ENCODE peak calls at places on chromosomes 4 and X, in six cellular contexts. G, S, Y, P, C and N are unnamed samples.

GRCh38 chrX:74421181-74422028 is at the start of gene SLC16A2:
- DNase-seq in G (no peak), S (no peak), C (no peak), P (peak; percentile 90), Y (peak; percentile 92), N (peak; percentile 80)

GRCh38 chrX:109826954-109827708 is 94.1 kb upstream of the ACSL4 start:
- DNase-seq in G (no peak), S (no peak), Y (no peak), C (no peak), P (no peak), N (peak; percentile 92)

GRCh38 chr4:1981251-1982055 is 27.3 kb downstream of the NELFA start:
- DNase-seq in C (no peak), P (no peak), Y (no peak), S (no peak), G (no peak), N (peak; percentile 34)

GRCh38 chr4:107094976-107095375 is 58.9 kb upstream of the DKK2 start:
- DNase-seq in G (no peak), Y (no peak), S (no peak), P (no peak), C (no peak), N (no peak)

GRCh38 chrX:30196322-30196721 is 19.0 kb upstream of the MAGEB2 start:
- DNase-seq in P (no peak), Y (peak; percentile 15), G (no peak), S (no peak), C (no peak), N (no peak)

GRCh38 chrX:118570209-118570608 is 74.6 kb downstream of the DOCK11 start:
- DNase-seq in Y (no peak), G (no peak), S (no peak), P (no peak), C (no peak), N (no peak)

GRCh38 chrX:45232139-45232538 is 31.5 kb upstream of the DIPK2B start:
- DNase-seq in S (no peak), Y (no peak), G (no peak), P (no peak), C (no peak), N (no peak)

GRCh38 chr4:147207941-147208340 is 262.3 kb upstream of the TTC29 start:
- DNase-seq in C (no peak), Y (no peak), P (no peak), G (no peak), S (no peak), N (no peak)

GRCh38 chrX:66142351-66142750 is 21.7 kb upstream of the HEPH start:
- DNase-seq in S (no peak), Y (no peak), G (no peak), P (no peak), C (no peak), N (no peak)

GRCh38 chr4:147975325-147975724 is 243.4 kb downstream of the ARHGAP10 start:
- DNase-seq in P (no peak), C (no peak), Y (no peak), G (no peak), S (no peak), N (peak; percentile 31)

GRCh38 chr4:26238782-26239647 is 81.8 kb upstream of the RBPJ start:
- DNase-seq in S (no peak), Y (peak; percentile 97), P (no peak), C (no peak), G (no peak), N (peak; percentile 90)

GRCh38 chr4:182955411-182955810 is 38.2 kb upstream of the DCTD start:
- DNase-seq in S (no peak), P (no peak), G (no peak), Y (no peak), C (no peak), N (peak; percentile 27)

GRCh38 chrX:148588649-148589310 is 88.4 kb downstream of the AFF2 start:
- DNase-seq in S (no peak), P (no peak), G (no peak), C (no peak), Y (no peak), N (peak; percentile 69)

GRCh38 chrX:75746891-75747639 is 38.0 kb downstream of the MAGEE2 start:
- DNase-seq in C (no peak), P (no peak), G (no peak), Y (peak; percentile 3), S (peak; percentile 28), N (no peak)

GRCh38 chr4:56655209-56655626 is 25.9 kb downstream of the HOPX start:
- DNase-seq in C (no peak), S (no peak), G (no peak), P (no peak), Y (peak; percentile 14), N (no peak)

GRCh38 chr4:54099959-54100606 is at the start of gene GSX2:
- DNase-seq in C (no peak), S (no peak), G (no peak), P (no peak), Y (no peak), N (no peak)

GRCh38 chr4:15756361-15756861 is 21.7 kb upstream of the CD38 start:
- DNase-seq in Y (no peak), P (no peak), S (peak; percentile 41), C (peak; percentile 50), G (no peak), N (peak; percentile 58)

GRCh38 chr4:72843466-72843865 is 226.1 kb downstream of the COX18 start:
- DNase-seq in G (no peak), C (no peak), P (no peak), S (no peak), Y (no peak), N (peak; percentile 7)

GRCh38 chr4:105296672-105297071 is 150.0 kb downstream of the TET2 start:
- DNase-seq in C (no peak), S (no peak), G (no peak), Y (no peak), P (no peak), N (no peak)

GRCh38 chrX:153728095-153728494 is 3.4 kb downstream of the ABCD1 start:
- DNase-seq in G (no peak), Y (no peak), C (no peak), P (no peak), S (no peak), N (no peak)

GRCh38 chrX:132956421-132957210 is 1.8 kb downstream of the HS6ST2 start:
- DNase-seq in Y (no peak), P (no peak), S (no peak), G (no peak), C (no peak), N (no peak)

GRCh38 chr4:141220271-141220654 is 432 bp upstream of the ZNF330 start:
- DNase-seq in Y (no peak), C (no peak), G (no peak), S (no peak), P (no peak), N (no peak)

GRCh38 chr4:1154523-1155182 is 17.7 kb downstream of the SPON2 start:
- DNase-seq in Y (no peak), P (peak; percentile 95), S (no peak), G (peak; percentile 67), C (no peak), N (no peak)

GRCh38 chrX:1592128-1592862 is 891 bp downstream of the AKAP17A start:
- DNase-seq in Y (no peak), C (no peak), P (no peak), S (no peak), G (no peak), N (no peak)

GRCh38 chrX:33465137-33465536 is 253.8 kb upstream of the DMD start:
- DNase-seq in C (no peak), S (no peak), Y (no peak), G (no peak), P (no peak), N (no peak)

GRCh38 chrX:106999002-106999975 is 723 bp downstream of the MORC4 start:
- DNase-seq in S (no peak), P (peak; percentile 64), G (no peak), C (no peak), Y (peak; percentile 49), N (peak; percentile 61)

GRCh38 chr4:119748853-119749252 is 120.2 kb upstream of the PDE5A start:
- DNase-seq in S (no peak), Y (no peak), P (no peak), G (no peak), C (no peak), N (no peak)

GRCh38 chr4:8847331-8847730 is 24.3 kb downstream of the HMX1 start:
- DNase-seq in Y (no peak), P (peak; percentile 37), C (no peak), G (no peak), S (no peak), N (no peak)

GRCh38 chr4:53601251-53601764 is 10.0 kb upstream of the LNX1 start:
- DNase-seq in C (no peak), Y (peak; percentile 97), S (peak; percentile 34), P (no peak), G (no peak), N (peak; percentile 88)

GRCh38 chrX:19659929-19660328 is 144.6 kb upstream of the MAP3K15 start:
- DNase-seq in Y (no peak), S (no peak), G (no peak), C (no peak), P (no peak), N (no peak)

GRCh38 chr4:118120120-118120760 is 86.0 kb downstream of the NDST3 start:
- DNase-seq in P (no peak), C (no peak), S (no peak), Y (no peak), G (no peak), N (no peak)

GRCh38 chrX:10726647-10727046 is 106.3 kb upstream of the MID1 start:
- DNase-seq in G (no peak), S (no peak), C (no peak), P (no peak), Y (no peak), N (peak; percentile 75)

GRCh38 chr4:62262676-62263075 is 1062.5 kb downstream of the ADGRL3 start:
- DNase-seq in P (no peak), G (no peak), C (no peak), S (no peak), Y (no peak), N (no peak)

GRCh38 chrX:2829469-2830246 is 928 bp downstream of the GYG2 start:
- DNase-seq in S (no peak), Y (no peak), P (no peak), C (no peak), G (no peak), N (no peak)

GRCh38 chr4:48065587-48066052 is 49.0 kb downstream of the NIPAL1 start:
- DNase-seq in P (no peak), S (peak; percentile 19), G (no peak), C (no peak), Y (no peak), N (no peak)

GRCh38 chrX:149827254-149827653 is 45.5 kb downstream of the MAGEA9 start:
- DNase-seq in G (no peak), Y (no peak), C (no peak), P (no peak), S (no peak), N (no peak)